ENCODE peak calls at places on chromosomes 2 and 18, in five cellular contexts. J, B, M, N and D are unnamed samples.

GRCh38 chr2:234512884-234513669 is 16.2 kb upstream of the ARL4C start:
- DNase-seq in M (no peak), N (no peak), B (peak; percentile 82), J (peak; percentile 16), D (no peak)

GRCh38 chr2:232362174-232362913 is 16.2 kb upstream of the ALPP start:
- DNase-seq in M (no peak), N (no peak), B (no peak), J (no peak), D (no peak)

GRCh38 chr2:128347701-128348504 is 29.2 kb upstream of the HS6ST1 start:
- DNase-seq in N (peak; percentile 30), M (no peak), J (peak; percentile 6), B (peak; percentile 15), D (no peak)

GRCh38 chr2:58634653-58635347 is 393.7 kb upstream of the FANCL start:
- DNase-seq in B (no peak), J (peak; percentile 91), M (no peak), N (no peak), D (no peak)

GRCh38 chr18:58507881-58508280 is 121.0 kb downstream of the ALPK2 start:
- DNase-seq in J (peak; percentile 52), N (no peak), M (no peak), B (no peak), D (no peak)

GRCh38 chr2:39730685-39731302 is 48.3 kb downstream of the THUMPD2 start:
- DNase-seq in N (no peak), J (peak; percentile 66), B (peak; percentile 44), M (peak; percentile 42), D (peak; percentile 38)

GRCh38 chr2:9256570-9257043 is 50.0 kb downstream of the ASAP2 start:
- DNase-seq in J (no peak), B (peak; percentile 38), N (no peak), M (no peak), D (no peak)

GRCh38 chr2:67346718-67347407 is 50.3 kb upstream of the ETAA1 start:
- DNase-seq in B (no peak), N (no peak), M (peak; percentile 77), J (peak; percentile 66), D (peak; percentile 27)

GRCh38 chr2:230586328-230586982 is 126.2 kb upstream of the CAB39 start:
- DNase-seq in B (no peak), M (no peak), J (no peak), N (no peak), D (no peak)

GRCh38 chr2:86648696-86649095 is 25.0 kb upstream of the RNF103 start:
- DNase-seq in N (no peak), M (peak; percentile 14), B (no peak), J (no peak), D (no peak)

GRCh38 chr2:101762451-101763171 is 65.1 kb downstream of the MAP4K4 start:
- DNase-seq in N (no peak), J (no peak), B (peak; percentile 64), M (no peak), D (no peak)

GRCh38 chr2:227325824-227326195 is 759 bp downstream of the MFF start:
- DNase-seq in J (peak; percentile 62), N (peak; percentile 53), M (peak; percentile 60), B (peak; percentile 69), D (peak; percentile 46)

GRCh38 chr2:195212586-195212985 is 444.4 kb upstream of the SLC39A10 start:
- DNase-seq in M (no peak), J (no peak), B (no peak), N (no peak), D (no peak)

GRCh38 chr18:21105936-21106335 is 5.7 kb downstream of the ROCK1 start:
- DNase-seq in J (no peak), M (no peak), N (no peak), B (no peak), D (no peak)